ENCODE peak calls at places on chromosomes 3 and 15, in four cellular contexts. U, H, Q and R are unnamed samples.

GRCh38 chr15:34795267-34796081 is at the start of gene ACTC1:
- DNase-seq in U (peak; percentile 39), Q (peak; percentile 21), H (peak; percentile 78), R (no peak)

GRCh38 chr15:101070024-101070423 is 150.9 kb downstream of the LRRK1 start:
- DNase-seq in Q (no peak), H (no peak), U (no peak), R (no peak)

GRCh38 chr3:150059241-150059640 is 88.5 kb upstream of the PFN2 start:
- DNase-seq in U (no peak), Q (peak; percentile 58), H (no peak), R (no peak)

GRCh38 chr3:50203113-50203852 is 1.8 kb upstream of the SLC38A3 start:
- DNase-seq in Q (no peak), H (no peak), U (no peak), R (no peak)

GRCh38 chr15:80121546-80121945 is 31.3 kb upstream of the FAH start:
- DNase-seq in H (no peak), Q (peak; percentile 5), U (no peak), R (no peak)

GRCh38 chr15:92930776-92931175 is 30.7 kb downstream of the CHD2 start:
- DNase-seq in H (no peak), U (no peak), Q (peak; percentile 45), R (no peak)

GRCh38 chr3:30256474-30256873 is 349.9 kb upstream of the TGFBR2 start:
- DNase-seq in Q (no peak), H (no peak), U (no peak), R (no peak)

GRCh38 chr15:95990833-95991232 is 339.7 kb upstream of the NR2F2 start:
- DNase-seq in H (no peak), U (no peak), Q (no peak), R (no peak)

GRCh38 chr15:90618330-90619136 is 88.8 kb downstream of the CRTC3 start:
- DNase-seq in U (no peak), H (no peak), Q (no peak), R (no peak)

GRCh38 chr3:188904670-188905069 is 267.1 kb upstream of the TPRG1 start:
- DNase-seq in Q (peak; percentile 37), H (no peak), U (no peak), R (no peak)

GRCh38 chr3:143674100-143674968 is 173.9 kb downstream of the SLC9A9 start:
- DNase-seq in U (peak; percentile 88), H (peak; percentile 44), Q (peak; percentile 64), R (peak; percentile 73)

GRCh38 chr3:172751188-172751571 is 654 bp downstream of the ECT2 start:
- DNase-seq in Q (peak; percentile 27), H (no peak), U (no peak), R (no peak)

GRCh38 chr15:75810874-75811498 is 32.3 kb upstream of the UBE2Q2 start:
- DNase-seq in U (no peak), H (no peak), Q (peak; percentile 76), R (no peak)

GRCh38 chr15:75808563-75808962 is 34.7 kb upstream of the UBE2Q2 start:
- DNase-seq in Q (no peak), H (no peak), U (no peak), R (no peak)

GRCh38 chr15:75811616-75812015 is 31.6 kb upstream of the UBE2Q2 start:
- DNase-seq in Q (no peak), U (no peak), H (no peak), R (no peak)

GRCh38 chr15:75814794-75815193 is 28.5 kb upstream of the UBE2Q2 start:
- DNase-seq in U (no peak), Q (no peak), H (no peak), R (no peak)

DNA sequence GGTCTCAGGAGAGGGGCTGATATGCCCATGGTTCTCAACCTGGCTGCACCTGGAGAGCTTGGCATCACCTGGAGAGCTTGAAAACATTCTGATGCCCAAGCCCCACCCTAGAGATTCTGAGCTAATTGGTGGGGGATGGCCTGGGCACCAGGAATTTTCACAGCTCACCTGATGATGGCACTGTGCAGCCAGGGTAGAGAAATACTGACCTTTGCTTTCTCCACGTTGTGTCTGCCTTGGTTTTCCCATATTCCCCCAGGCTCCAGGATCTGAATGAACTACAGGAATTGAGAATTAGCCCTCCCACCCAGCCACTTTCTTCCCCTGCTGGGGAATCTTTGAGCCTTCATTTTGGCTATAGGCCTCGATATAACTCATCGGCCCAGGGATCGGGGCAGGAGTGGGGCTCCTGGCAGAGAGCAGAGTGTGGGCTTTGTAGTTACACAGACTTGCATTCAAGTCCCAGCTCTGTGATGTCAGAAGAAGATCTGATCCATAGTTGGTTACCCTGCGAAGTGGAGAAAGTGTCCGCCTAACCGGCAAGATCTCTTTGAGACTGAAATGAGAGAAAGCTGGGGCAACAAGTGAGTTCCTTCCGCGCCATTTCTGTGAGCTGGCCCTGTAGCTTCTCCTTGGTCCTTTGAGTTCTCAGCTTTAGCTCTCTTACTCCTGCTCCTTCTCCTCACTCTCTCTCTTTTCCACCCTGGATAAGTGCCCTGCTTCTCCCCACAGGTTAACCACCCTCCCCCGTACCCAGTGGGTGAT is 33.1 kb upstream of the UBE2Q2 start:
- DNase-seq in H (no peak), U (peak; percentile 60), Q (peak; percentile 63), R (no peak)
- TF ChIP-seq CTCF in H (peak; percentile 56), U (peak; percentile 46), Q (peak; percentile 82), R (peak; percentile 44)

GRCh38 chr3:142228964-142229363 is 3.6 kb upstream of the GK5 start:
- DNase-seq in U (peak; percentile 52), Q (no peak), H (no peak), R (no peak)

GRCh38 chr3:142224482-142225072 is 808 bp downstream of the GK5 start:
- DNase-seq in H (no peak), Q (peak; percentile 18), U (no peak), R (no peak)

GRCh38 chr3:142225885-142226215 is 465 bp upstream of the GK5 start:
- DNase-seq in H (no peak), U (no peak), Q (no peak), R (no peak)

GRCh38 chr3:142223282-142223681 is 2.1 kb downstream of the GK5 start:
- DNase-seq in U (no peak), H (no peak), Q (no peak), R (no peak)

DNA sequence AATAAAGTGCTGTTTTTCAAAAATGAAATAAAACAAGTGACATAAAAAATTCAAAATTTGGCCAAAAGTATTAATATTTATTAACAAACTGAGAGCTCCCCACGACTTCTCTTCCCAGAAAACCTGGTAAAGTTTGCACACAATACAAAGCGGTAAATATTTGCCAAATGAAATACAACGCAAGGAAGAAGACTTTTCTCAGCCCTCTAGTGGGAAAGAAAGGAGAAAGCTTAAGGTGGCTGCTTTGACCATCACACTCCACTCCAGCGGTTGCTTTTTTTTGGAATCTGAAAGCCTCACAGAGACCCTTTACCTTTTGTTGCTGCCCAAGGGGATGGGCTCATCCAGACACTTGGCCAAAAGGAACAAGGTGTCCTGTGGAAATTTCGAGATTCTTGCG is 1.1 kb upstream of the GK5 start:
- DNase-seq in Q (no peak), U (no peak), H (no peak), R (no peak)
- TF ChIP-seq CTCF in Q (no peak), U (no peak), H (no peak), R (peak; percentile 61)

DNA sequence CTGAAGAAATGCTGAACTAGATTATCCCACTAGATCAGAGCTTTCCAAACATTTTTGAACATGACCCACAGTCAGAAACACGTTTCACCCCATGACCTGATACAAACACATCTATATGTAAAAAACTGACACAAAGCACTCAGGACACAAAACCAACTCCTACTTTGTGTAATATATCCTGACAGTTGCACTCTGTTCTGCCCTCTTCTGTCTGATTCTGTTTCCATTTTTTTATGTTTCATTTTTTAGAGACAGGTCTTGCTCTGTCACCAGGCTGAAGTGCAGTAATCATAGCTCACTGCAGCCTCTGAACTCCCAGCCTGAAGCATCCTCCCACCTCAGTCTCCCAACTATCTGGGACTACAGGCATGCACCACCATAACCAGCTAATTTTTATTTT is 15.8 kb upstream of the RFTN1 start:
- DNase-seq in Q (no peak), U (no peak), H (no peak), R (no peak)
- TF ChIP-seq CTCF in Q (no peak), U (no peak), H (no peak), R (no peak)

GRCh38 chr3:115836944-115837343 is 213.6 kb downstream of the GAP43 start:
- DNase-seq in H (no peak), U (no peak), Q (peak; percentile 41), R (no peak)
- TF ChIP-seq CTCF in H (peak; percentile 58), U (no peak), Q (peak; percentile 58), R (peak; percentile 77)

GRCh38 chr3:129106866-129107565 is 14.6 kb downstream of the RAB43 start:
- DNase-seq in Q (no peak), U (no peak), H (no peak), R (no peak)

GRCh38 chr3:129107793-129108192 is 13.8 kb downstream of the RAB43 start:
- DNase-seq in Q (no peak), H (no peak), U (no peak), R (no peak)

GRCh38 chr3:129104498-129105079 is 17.0 kb downstream of the RAB43 start:
- DNase-seq in H (no peak), Q (no peak), U (no peak), R (no peak)

GRCh38 chr3:129105862-129106261 is 15.7 kb downstream of the RAB43 start:
- DNase-seq in H (no peak), Q (no peak), U (no peak), R (no peak)

GRCh38 chr3:129106320-129106719 is 15.3 kb downstream of the RAB43 start:
- DNase-seq in H (no peak), Q (no peak), U (no peak), R (no peak)
- TF ChIP-seq CTCF in H (peak; percentile 27), Q (no peak), U (no peak), R (no peak)

GRCh38 chr15:69951511-69952209 is 146.1 kb downstream of the TLE3 start:
- DNase-seq in U (no peak), Q (peak; percentile 10), H (no peak), R (no peak)
- TF ChIP-seq CTCF in U (no peak), Q (no peak), H (no peak), R (no peak)

GRCh38 chr15:38481113-38481512 is 27.2 kb downstream of the FAM98B start:
- DNase-seq in H (no peak), Q (no peak), U (no peak), R (no peak)
- TF ChIP-seq CTCF in H (no peak), Q (no peak), U (no peak), R (no peak)